ENCODE peak calls at places on chromosome 11, in eight cellular contexts. One of them, this sample, is unnamed.

GRCh38 chr11:2578934-2579280 is 120.9 kb downstream of the KCNQ1OT1 start:
- DNase-seq in fibroblast of mammary gland: no peak
- DNase-seq in right cardiac atrium: no peak
- DNase-seq in colonic mucosa: no peak
- DNase-seq in ovary: no peak
- DNase-seq in mucosa of descending colon: no peak
- DNase-seq in astrocyte: no peak
- DNase-seq in small intestine: no peak
- DNase-seq in this sample: no peak

GRCh38 chr11:116950210-116950609 is 112.8 kb upstream of the APOA1 start:
- DNase-seq in ovary: no peak
- DNase-seq in right cardiac atrium: no peak
- DNase-seq in colonic mucosa: no peak
- DNase-seq in small intestine: no peak
- DNase-seq in fibroblast of mammary gland: no peak
- DNase-seq in mucosa of descending colon: no peak
- DNase-seq in astrocyte: no peak
- DNase-seq in this sample: no peak

GRCh38 chr11:32152821-32153220 is 61.9 kb downstream of the RCN1 start:
- DNase-seq in mucosa of descending colon: no peak
- DNase-seq in ovary: no peak
- DNase-seq in astrocyte: no peak
- DNase-seq in small intestine: no peak
- DNase-seq in right cardiac atrium: no peak
- DNase-seq in colonic mucosa: no peak
- DNase-seq in fibroblast of mammary gland: no peak
- DNase-seq in this sample: no peak

GRCh38 chr11:331332-332060 is 10.8 kb upstream of the IFITM3 start:
- DNase-seq in colonic mucosa: no peak
- DNase-seq in fibroblast of mammary gland: no peak
- DNase-seq in mucosa of descending colon: no peak
- DNase-seq in astrocyte: no peak
- DNase-seq in ovary: no peak
- DNase-seq in right cardiac atrium: peak; percentile 35
- DNase-seq in small intestine: no peak
- DNase-seq in this sample: no peak

GRCh38 chr11:27012254-27012921 is 18.5 kb downstream of the FIBIN start:
- DNase-seq in right cardiac atrium: peak; percentile 60
- DNase-seq in fibroblast of mammary gland: peak; percentile 63
- DNase-seq in mucosa of descending colon: peak; percentile 25
- DNase-seq in small intestine: no peak
- DNase-seq in colonic mucosa: peak; percentile 31
- DNase-seq in ovary: peak; percentile 32
- DNase-seq in astrocyte: peak; percentile 84
- DNase-seq in this sample: peak; percentile 29

GRCh38 chr11:72613450-72613849 is 60.8 kb downstream of the PDE2A start:
- DNase-seq in mucosa of descending colon: no peak
- DNase-seq in small intestine: no peak
- DNase-seq in astrocyte: no peak
- DNase-seq in colonic mucosa: no peak
- DNase-seq in right cardiac atrium: no peak
- DNase-seq in fibroblast of mammary gland: no peak
- DNase-seq in ovary: no peak
- DNase-seq in this sample: no peak

GRCh38 chr11:117969160-117969991 is 16.8 kb upstream of the IL10RA start:
- DNase-seq in ovary: no peak
- DNase-seq in fibroblast of mammary gland: no peak
- DNase-seq in small intestine: no peak
- DNase-seq in right cardiac atrium: no peak
- DNase-seq in mucosa of descending colon: no peak
- DNase-seq in astrocyte: no peak
- DNase-seq in colonic mucosa: no peak
- DNase-seq in this sample: no peak

GRCh38 chr11:131370901-131371790 is 731 bp downstream of the NTM start:
- DNase-seq in right cardiac atrium: no peak
- DNase-seq in ovary: no peak
- DNase-seq in astrocyte: no peak
- DNase-seq in colonic mucosa: no peak
- DNase-seq in small intestine: peak; percentile 3
- DNase-seq in mucosa of descending colon: no peak
- DNase-seq in fibroblast of mammary gland: no peak
- DNase-seq in this sample: no peak

GRCh38 chr11:61637287-61637686 is 42.9 kb upstream of the DAGLA start:
- DNase-seq in fibroblast of mammary gland: no peak
- DNase-seq in mucosa of descending colon: no peak
- DNase-seq in right cardiac atrium: no peak
- DNase-seq in small intestine: no peak
- DNase-seq in astrocyte: no peak
- DNase-seq in ovary: no peak
- DNase-seq in colonic mucosa: no peak
- DNase-seq in this sample: no peak

GRCh38 chr11:130652671-130653335 is 204.4 kb downstream of the ADAMTS15 start:
- DNase-seq in right cardiac atrium: peak; percentile 93
- DNase-seq in fibroblast of mammary gland: peak; percentile 96
- DNase-seq in astrocyte: peak; percentile 71
- DNase-seq in mucosa of descending colon: no peak
- DNase-seq in small intestine: no peak
- DNase-seq in colonic mucosa: no peak
- DNase-seq in ovary: no peak
- DNase-seq in this sample: peak; percentile 67

GRCh38 chr11:72278911-72279310 is 34.9 kb upstream of the PHOX2A start:
- DNase-seq in mucosa of descending colon: no peak
- DNase-seq in small intestine: no peak
- DNase-seq in astrocyte: peak; percentile 69
- DNase-seq in ovary: no peak
- DNase-seq in fibroblast of mammary gland: peak; percentile 62
- DNase-seq in right cardiac atrium: no peak
- DNase-seq in colonic mucosa: no peak
- DNase-seq in this sample: peak; percentile 34

GRCh38 chr11:73478737-73479347 is 102.6 kb downstream of the RELT start:
- DNase-seq in ovary: no peak
- DNase-seq in fibroblast of mammary gland: peak; percentile 56
- DNase-seq in small intestine: peak; percentile 59
- DNase-seq in mucosa of descending colon: peak; percentile 32
- DNase-seq in right cardiac atrium: no peak
- DNase-seq in astrocyte: peak; percentile 18
- DNase-seq in colonic mucosa: no peak
- DNase-seq in this sample: peak; percentile 60

GRCh38 chr11:82747471-82747870 is 13.8 kb upstream of the FAM181B start:
- DNase-seq in ovary: no peak
- DNase-seq in mucosa of descending colon: no peak
- DNase-seq in right cardiac atrium: no peak
- DNase-seq in fibroblast of mammary gland: no peak
- DNase-seq in astrocyte: no peak
- DNase-seq in small intestine: no peak
- DNase-seq in colonic mucosa: no peak
- DNase-seq in this sample: peak; percentile 89

GRCh38 chr11:113952070-113952469 is 22.8 kb upstream of the HTR3A start:
- DNase-seq in colonic mucosa: no peak
- DNase-seq in right cardiac atrium: no peak
- DNase-seq in fibroblast of mammary gland: no peak
- DNase-seq in astrocyte: no peak
- DNase-seq in mucosa of descending colon: no peak
- DNase-seq in ovary: no peak
- DNase-seq in small intestine: no peak
- DNase-seq in this sample: no peak

GRCh38 chr11:96155627-96156378 is 187.2 kb downstream of the MAML2 start:
- DNase-seq in small intestine: peak; percentile 34
- DNase-seq in fibroblast of mammary gland: peak; percentile 99
- DNase-seq in mucosa of descending colon: peak; percentile 63
- DNase-seq in colonic mucosa: peak; percentile 48
- DNase-seq in ovary: peak; percentile 82
- DNase-seq in right cardiac atrium: peak; percentile 87
- DNase-seq in astrocyte: peak; percentile 97
- DNase-seq in this sample: peak; percentile 94

GRCh38 chr11:65208785-65209710 is 27.3 kb downstream of the CAPN1 start:
- DNase-seq in fibroblast of mammary gland: no peak
- DNase-seq in mucosa of descending colon: peak; percentile 55
- DNase-seq in small intestine: peak; percentile 81
- DNase-seq in astrocyte: no peak
- DNase-seq in ovary: no peak
- DNase-seq in colonic mucosa: peak; percentile 77
- DNase-seq in right cardiac atrium: no peak
- DNase-seq in this sample: no peak

GRCh38 chr11:117734596-117734995 is 62.4 kb downstream of the DSCAML1 start:
- DNase-seq in small intestine: no peak
- DNase-seq in astrocyte: no peak
- DNase-seq in fibroblast of mammary gland: no peak
- DNase-seq in ovary: no peak
- DNase-seq in right cardiac atrium: no peak
- DNase-seq in mucosa of descending colon: no peak
- DNase-seq in colonic mucosa: no peak
- DNase-seq in this sample: no peak

DNA sequence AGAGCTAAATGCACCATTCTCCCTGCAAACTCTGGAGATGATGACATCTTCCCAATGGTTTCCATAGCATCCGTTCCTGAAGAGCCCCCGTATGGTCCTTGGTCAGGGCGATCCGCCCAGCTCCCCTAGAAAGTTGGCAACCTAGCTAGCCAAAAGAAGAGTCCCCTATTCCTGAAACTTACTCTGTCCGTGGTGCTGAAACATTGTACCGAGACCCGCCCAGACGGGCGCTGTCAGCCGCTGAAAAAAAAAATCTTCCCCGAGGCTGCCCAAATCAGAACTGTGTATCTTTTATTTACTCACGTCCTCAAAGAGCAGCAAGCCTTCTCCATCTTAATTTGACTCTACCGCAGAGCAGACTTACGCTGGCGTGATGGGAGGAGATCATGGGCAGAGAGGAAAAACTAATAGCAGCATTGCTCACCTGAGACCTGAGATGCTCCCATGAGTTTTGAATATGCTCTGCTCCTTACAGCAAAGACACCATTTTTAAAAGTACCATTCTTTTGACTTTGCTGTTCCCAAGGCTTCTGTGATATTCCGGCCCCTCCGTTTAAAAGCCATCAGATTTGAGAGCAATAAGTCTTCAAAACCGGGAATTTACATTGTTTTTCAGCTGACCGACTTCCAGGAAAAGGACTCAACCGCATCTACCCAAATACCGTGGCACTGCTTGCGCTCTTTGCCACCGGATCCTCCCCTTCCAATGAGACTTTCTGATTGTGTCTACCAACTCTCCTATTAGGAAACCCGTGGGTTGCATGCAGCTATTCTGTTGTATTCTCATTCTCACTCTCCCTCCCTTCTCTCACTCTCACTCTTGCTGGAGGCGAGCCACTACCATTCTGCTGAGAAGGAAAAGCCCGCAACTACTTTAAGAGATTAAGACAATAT is at the start of gene SLC17A6:
- DNase-seq in colonic mucosa: no peak
- DNase-seq in astrocyte: peak; percentile 16
- DNase-seq in small intestine: peak; percentile 5
- DNase-seq in mucosa of descending colon: peak; percentile 8
- DNase-seq in ovary: no peak
- DNase-seq in fibroblast of mammary gland: peak; percentile 16
- DNase-seq in right cardiac atrium: no peak
- DNase-seq in this sample: peak; percentile 25
- H3K4me3 ChIP-seq in colonic mucosa: no peak within 1 kb of the TSS
- H3K4me3 ChIP-seq in astrocyte: no peak within 1 kb of the TSS
- H3K4me3 ChIP-seq in small intestine: no peak within 1 kb of the TSS
- H3K4me3 ChIP-seq in mucosa of descending colon: no peak within 1 kb of the TSS
- H3K4me3 ChIP-seq in ovary: no peak within 1 kb of the TSS
- H3K4me3 ChIP-seq in fibroblast of mammary gland: no peak within 1 kb of the TSS
- H3K4me3 ChIP-seq in right cardiac atrium: no peak within 1 kb of the TSS
- H3K4me3 ChIP-seq in this sample: no peak within 1 kb of the TSS

DNA sequence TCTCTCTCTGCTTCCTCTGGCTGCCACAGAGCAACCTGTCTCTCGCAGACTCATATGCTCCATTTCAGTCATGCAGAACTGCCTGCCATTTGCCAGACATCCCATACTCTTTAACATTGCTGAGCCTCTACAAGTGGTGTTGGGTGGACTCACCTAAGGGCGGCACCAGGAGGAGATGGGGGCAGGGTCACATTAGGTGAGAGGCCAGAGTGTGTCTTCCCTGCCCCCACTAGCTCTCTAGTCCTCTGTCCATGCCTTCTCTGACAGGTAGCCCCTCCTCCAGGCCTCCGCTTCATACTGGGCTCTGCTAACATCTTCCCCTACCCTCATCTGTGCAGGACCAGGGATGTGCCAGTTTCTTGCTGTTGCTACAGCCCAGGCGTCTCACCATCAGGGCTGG is 366.3 kb downstream of the TENM4 start:
- DNase-seq in mucosa of descending colon: no peak
- DNase-seq in small intestine: no peak
- DNase-seq in right cardiac atrium: no peak
- DNase-seq in ovary: no peak
- DNase-seq in astrocyte: no peak
- DNase-seq in fibroblast of mammary gland: no peak
- DNase-seq in colonic mucosa: no peak
- DNase-seq in this sample: no peak
- H3K4me3 ChIP-seq in mucosa of descending colon: no peak overlapping the region
- H3K4me3 ChIP-seq in small intestine: no peak overlapping the region
- H3K4me3 ChIP-seq in right cardiac atrium: no peak overlapping the region
- H3K4me3 ChIP-seq in ovary: no peak overlapping the region
- H3K4me3 ChIP-seq in astrocyte: no peak overlapping the region
- H3K4me3 ChIP-seq in fibroblast of mammary gland: no peak overlapping the region
- H3K4me3 ChIP-seq in colonic mucosa: no peak overlapping the region
- H3K4me3 ChIP-seq in this sample: no peak overlapping the region

GRCh38 chr11:128544625-128545024 is 42.7 kb downstream of the ETS1 start:
- DNase-seq in fibroblast of mammary gland: peak; percentile 42
- DNase-seq in mucosa of descending colon: no peak
- DNase-seq in ovary: no peak
- DNase-seq in colonic mucosa: no peak
- DNase-seq in small intestine: no peak
- DNase-seq in astrocyte: no peak
- DNase-seq in right cardiac atrium: no peak
- DNase-seq in this sample: no peak
- H3K4me3 ChIP-seq in fibroblast of mammary gland: no peak overlapping the region
- H3K4me3 ChIP-seq in mucosa of descending colon: no peak overlapping the region
- H3K4me3 ChIP-seq in ovary: no peak overlapping the region
- H3K4me3 ChIP-seq in colonic mucosa: no peak overlapping the region
- H3K4me3 ChIP-seq in small intestine: no peak overlapping the region
- H3K4me3 ChIP-seq in astrocyte: no peak overlapping the region
- H3K4me3 ChIP-seq in right cardiac atrium: no peak overlapping the region
- H3K4me3 ChIP-seq in this sample: no peak overlapping the region

GRCh38 chr11:64150481-64151239 is 15.3 kb downstream of the MACROD1 start:
- DNase-seq in colonic mucosa: no peak
- DNase-seq in ovary: no peak
- DNase-seq in right cardiac atrium: peak; percentile 72
- DNase-seq in small intestine: peak; percentile 28
- DNase-seq in astrocyte: no peak
- DNase-seq in fibroblast of mammary gland: no peak
- DNase-seq in mucosa of descending colon: no peak
- DNase-seq in this sample: no peak

GRCh38 chr11:64146036-64146943 is 19.6 kb downstream of the MACROD1 start:
- DNase-seq in mucosa of descending colon: peak; percentile 75
- DNase-seq in small intestine: peak; percentile 55
- DNase-seq in ovary: no peak
- DNase-seq in fibroblast of mammary gland: peak; percentile 40
- DNase-seq in astrocyte: no peak
- DNase-seq in colonic mucosa: peak; percentile 71
- DNase-seq in right cardiac atrium: peak; percentile 69
- DNase-seq in this sample: peak; percentile 26

GRCh38 chr11:64150051-64150450 is 15.9 kb downstream of the MACROD1 start:
- DNase-seq in small intestine: no peak
- DNase-seq in colonic mucosa: no peak
- DNase-seq in astrocyte: no peak
- DNase-seq in ovary: no peak
- DNase-seq in fibroblast of mammary gland: no peak
- DNase-seq in right cardiac atrium: no peak
- DNase-seq in mucosa of descending colon: no peak
- DNase-seq in this sample: no peak

GRCh38 chr11:64148917-64149617 is 16.8 kb downstream of the MACROD1 start:
- DNase-seq in fibroblast of mammary gland: no peak
- DNase-seq in ovary: no peak
- DNase-seq in small intestine: no peak
- DNase-seq in right cardiac atrium: peak; percentile 67
- DNase-seq in colonic mucosa: no peak
- DNase-seq in mucosa of descending colon: no peak
- DNase-seq in astrocyte: no peak
- DNase-seq in this sample: no peak

GRCh38 chr11:64148200-64148916 is 17.6 kb downstream of the MACROD1 start:
- DNase-seq in mucosa of descending colon: peak; percentile 80
- DNase-seq in ovary: peak; percentile 88
- DNase-seq in astrocyte: peak; percentile 26
- DNase-seq in fibroblast of mammary gland: peak; percentile 76
- DNase-seq in small intestine: peak; percentile 58
- DNase-seq in right cardiac atrium: peak; percentile 95
- DNase-seq in colonic mucosa: peak; percentile 72
- DNase-seq in this sample: peak; percentile 42
- H3K4me3 ChIP-seq in mucosa of descending colon: no peak overlapping the region
- H3K4me3 ChIP-seq in ovary: peak overlapping the region; percentile 11
- H3K4me3 ChIP-seq in astrocyte: no peak overlapping the region
- H3K4me3 ChIP-seq in fibroblast of mammary gland: peak overlapping the region; percentile 4
- H3K4me3 ChIP-seq in small intestine: no peak overlapping the region
- H3K4me3 ChIP-seq in right cardiac atrium: peak overlapping the region; percentile 12
- H3K4me3 ChIP-seq in colonic mucosa: no peak overlapping the region
- H3K4me3 ChIP-seq in this sample: no peak overlapping the region